ENCODE peak calls at places on chromosome 13, in four cellular contexts. I is esophagus squamous epithelium, Y is adipocyte, U is neural progenitor cell. O is an unnamed sample.
A peak's percentile ranks its signal among the peaks of the same experiment; 100 is the strongest.

GRCh38 chr13:94154362-94154761 is 325.1 kb downstream of the DCT start:
- DNase-seq in I (no peak), Y (peak; percentile 89), U (no peak), O (peak; percentile 69)

GRCh38 chr13:20526664-20527063 is 1.0 kb upstream of the CRYL1 start:
- DNase-seq in I (no peak), Y (peak; percentile 29), U (no peak), O (peak; percentile 13)

GRCh38 chr13:42819712-42820111 is 38.3 kb downstream of the FAM216B start:
- DNase-seq in I (no peak), Y (no peak), U (no peak), O (peak; percentile 79)

GRCh38 chr13:74077375-74077774 is 56.8 kb downstream of the KLF12 start:
- DNase-seq in I (no peak), Y (no peak), U (no peak), O (no peak)

GRCh38 chr13:76828316-76828741 is 57.9 kb downstream of the KCTD12 start:
- DNase-seq in I (no peak), Y (no peak), U (no peak), O (no peak)

GRCh38 chr13:56659041-56659471 is 481.7 kb upstream of the PRR20A start:
- DNase-seq in I (no peak), Y (no peak), U (no peak), O (no peak)

GRCh38 chr13:23554000-23554399 is 16.2 kb upstream of the TNFRSF19 start:
- DNase-seq in I (no peak), Y (no peak), U (no peak), O (no peak)

GRCh38 chr13:109877809-109878208 is 91.4 kb upstream of the IRS2 start:
- DNase-seq in I (no peak), Y (no peak), U (no peak), O (no peak)

GRCh38 chr13:48334534-48335127 is 31.1 kb downstream of the RB1 start:
- DNase-seq in I (no peak), Y (peak; percentile 80), U (peak; percentile 31), O (peak; percentile 74)

GRCh38 chr13:66367356-66367755 is 862.8 kb downstream of the PCDH9 start:
- DNase-seq in I (no peak), Y (peak; percentile 27), U (no peak), O (peak; percentile 84)

GRCh38 chr13:66364346-66364745 is 865.8 kb downstream of the PCDH9 start:
- DNase-seq in I (no peak), Y (no peak), U (no peak), O (no peak)

GRCh38 chr13:66359910-66360552 is 870.1 kb downstream of the PCDH9 start:
- DNase-seq in I (no peak), Y (no peak), U (no peak), O (no peak)

GRCh38 chr13:66362485-66362884 is 867.7 kb downstream of the PCDH9 start:
- DNase-seq in I (no peak), Y (no peak), U (no peak), O (no peak)

DNA sequence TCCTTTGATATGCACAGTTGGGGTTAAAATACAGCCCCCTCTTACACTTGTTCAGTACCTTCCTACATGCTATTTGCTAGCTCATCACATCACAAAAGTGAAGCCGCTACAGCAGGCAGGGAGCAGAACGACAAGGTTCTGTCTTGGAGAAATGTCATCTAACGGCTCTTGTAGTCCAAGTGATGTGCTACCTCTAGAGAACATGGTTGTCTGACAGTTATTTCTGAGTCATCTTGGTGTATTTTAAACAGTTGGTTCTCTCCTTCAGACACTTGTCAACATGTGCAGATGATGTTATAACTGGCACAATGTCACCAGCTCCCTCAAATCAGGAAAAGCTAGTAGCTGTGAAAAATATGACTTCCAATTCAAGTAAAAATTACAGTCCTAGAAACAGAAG is 865.0 kb downstream of the PCDH9 start:
- DNase-seq in I (no peak), Y (no peak), U (no peak), O (no peak)
- H3K4me3 ChIP-seq in I (no peak overlapping the region), Y (no peak overlapping the region), U (no peak overlapping the region), O (no peak overlapping the region)

DNA sequence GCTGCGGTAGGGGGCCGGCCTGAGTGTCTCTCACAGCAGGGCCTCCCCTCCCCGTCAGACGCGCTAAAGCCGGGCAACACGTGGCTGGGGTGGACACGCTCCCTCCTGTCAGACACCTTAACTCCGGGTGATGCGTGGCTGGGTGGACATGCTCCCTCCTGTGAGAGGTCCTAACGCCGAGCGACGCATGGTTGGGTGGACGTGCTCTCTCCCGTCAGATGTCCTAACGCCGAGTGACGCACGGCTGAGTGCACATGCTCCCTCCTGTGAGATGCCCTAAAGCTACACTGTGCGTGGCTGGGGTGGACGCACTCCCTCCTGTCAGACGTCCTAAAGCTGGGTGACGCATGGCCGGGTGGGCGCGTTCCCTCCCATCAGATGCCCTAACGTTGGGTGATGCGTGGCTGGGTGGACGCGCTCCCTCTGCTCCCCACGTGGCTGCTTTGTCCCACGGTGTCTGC is 126.1 kb upstream of the MCF2L start:
- DNase-seq in I (no peak), Y (no peak), U (no peak), O (no peak)
- H3K4me3 ChIP-seq in I (no peak overlapping the region), Y (no peak overlapping the region), U (no peak overlapping the region), O (no peak overlapping the region)

GRCh38 chr13:95403349-95404140 is 102.3 kb upstream of the ABCC4 start:
- DNase-seq in I (no peak), Y (no peak), U (peak; percentile 84), O (peak; percentile 12)
- H3K4me3 ChIP-seq in I (peak overlapping the region; percentile 9), Y (peak overlapping the region; percentile 72), U (peak overlapping the region; percentile 49), O (peak overlapping the region; percentile 49)

DNA sequence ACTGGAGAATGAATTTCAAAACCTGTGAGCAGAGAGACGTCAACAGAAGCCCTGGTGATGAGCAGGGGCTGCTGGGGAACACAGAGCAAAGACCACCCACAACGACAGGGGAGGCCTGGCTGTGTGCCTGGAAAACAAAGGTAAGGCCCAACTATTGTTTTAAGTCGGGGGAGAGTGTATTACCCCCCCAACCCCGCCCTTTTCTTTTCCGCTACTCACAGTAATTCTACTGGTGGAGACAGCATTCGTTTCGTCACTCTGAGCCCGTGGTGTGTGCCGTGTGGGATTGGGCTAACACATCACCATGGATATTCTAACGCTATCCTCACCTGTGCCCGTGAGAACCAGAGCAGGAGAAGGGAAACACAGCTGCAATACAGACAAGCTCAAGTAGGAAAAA is 18.6 kb upstream of the ADPRHL1 start:
- DNase-seq in I (no peak), Y (no peak), U (peak; percentile 24), O (no peak)
- H3K4me3 ChIP-seq in I (no peak overlapping the region), Y (no peak overlapping the region), U (no peak overlapping the region), O (no peak overlapping the region)

GRCh38 chr13:41462427-41462826 is 5.1 kb downstream of the RGCC start:
- DNase-seq in I (no peak), Y (no peak), U (no peak), O (no peak)

GRCh38 chr13:41459754-41460111 is 2.4 kb downstream of the RGCC start:
- DNase-seq in I (no peak), Y (no peak), U (no peak), O (no peak)

GRCh38 chr13:41463823-41464602 is 6.7 kb downstream of the RGCC start:
- DNase-seq in I (no peak), Y (no peak), U (no peak), O (no peak)

GRCh38 chr13:41460930-41461329 is 3.6 kb downstream of the RGCC start:
- DNase-seq in I (no peak), Y (no peak), U (no peak), O (no peak)

DNA sequence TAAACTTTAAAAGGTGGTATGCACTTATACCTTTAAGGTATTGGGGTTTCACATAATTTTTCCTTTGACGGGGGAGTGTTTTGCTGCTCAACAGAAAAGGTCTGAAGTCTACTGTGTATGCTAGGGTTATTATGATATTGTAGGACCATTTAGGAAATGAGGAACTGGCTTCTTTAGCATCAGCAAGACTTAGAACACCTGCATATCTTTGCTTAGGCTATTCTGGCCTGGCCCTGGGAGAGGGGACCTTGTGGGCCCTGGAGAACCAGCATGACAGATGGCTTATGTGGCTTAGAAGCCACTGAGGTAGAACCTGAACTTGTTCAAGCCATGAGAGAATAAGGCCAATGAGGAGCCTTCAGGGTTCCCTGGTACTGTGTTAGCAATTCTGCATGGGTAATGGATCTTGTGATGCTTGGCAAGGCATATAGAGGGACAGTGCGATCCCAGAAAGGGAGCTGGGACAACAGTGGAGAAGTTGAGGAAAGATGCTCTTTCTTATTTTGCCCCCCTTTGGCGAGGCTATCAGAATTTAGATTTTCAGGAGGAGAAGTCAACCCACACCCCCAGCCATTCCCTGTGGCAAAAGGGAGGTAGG is 4.3 kb downstream of the RGCC start:
- DNase-seq in I (no peak), Y (no peak), U (no peak), O (no peak)
- H3K4me3 ChIP-seq in I (no peak overlapping the region), Y (no peak overlapping the region), U (no peak overlapping the region), O (no peak overlapping the region)

DNA sequence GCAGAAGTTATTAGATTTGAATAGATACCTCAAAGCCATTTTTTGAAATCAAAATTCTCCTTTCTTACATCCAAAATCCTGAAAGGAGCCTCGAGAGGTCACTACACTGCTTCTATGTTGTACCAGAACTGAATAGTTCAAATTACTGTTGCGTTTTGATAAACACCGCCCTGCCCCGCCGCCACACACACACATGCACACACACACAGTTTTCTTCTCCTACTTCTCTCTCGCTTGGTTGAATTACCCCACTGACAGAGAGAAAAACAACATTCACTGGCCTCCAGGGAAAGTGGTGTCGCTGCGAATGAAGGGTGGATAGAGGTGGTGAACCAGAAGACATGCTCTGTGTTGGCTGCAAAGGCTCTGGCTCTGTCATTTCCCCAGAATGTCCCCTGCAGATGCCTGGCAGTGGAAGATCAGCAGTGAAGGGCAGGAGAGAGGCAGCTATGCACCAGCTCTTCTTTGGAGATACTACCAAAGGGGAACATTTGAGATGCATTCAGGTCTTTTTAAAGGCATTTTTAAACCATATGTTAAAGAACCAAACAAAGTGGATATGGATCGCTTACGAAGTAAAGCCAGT is 183.3 kb upstream of the RFC3 start:
- DNase-seq in I (no peak), Y (peak; percentile 61), U (no peak), O (peak; percentile 79)
- H3K4me3 ChIP-seq in I (no peak overlapping the region), Y (peak overlapping the region; percentile 20), U (no peak overlapping the region), O (no peak overlapping the region)

GRCh38 chr13:59409651-59410200 is 754.0 kb downstream of the DIAPH3 start:
- DNase-seq in I (no peak), Y (no peak), U (peak; percentile 82), O (no peak)
- H3K4me3 ChIP-seq in I (no peak overlapping the region), Y (no peak overlapping the region), U (no peak overlapping the region), O (no peak overlapping the region)

GRCh38 chr13:51807041-51807440 is 3.1 kb upstream of the DHRS12 start:
- DNase-seq in I (no peak), Y (no peak), U (no peak), O (no peak)
- H3K4me3 ChIP-seq in I (no peak overlapping the region), Y (no peak overlapping the region), U (no peak overlapping the region), O (no peak overlapping the region)

DNA sequence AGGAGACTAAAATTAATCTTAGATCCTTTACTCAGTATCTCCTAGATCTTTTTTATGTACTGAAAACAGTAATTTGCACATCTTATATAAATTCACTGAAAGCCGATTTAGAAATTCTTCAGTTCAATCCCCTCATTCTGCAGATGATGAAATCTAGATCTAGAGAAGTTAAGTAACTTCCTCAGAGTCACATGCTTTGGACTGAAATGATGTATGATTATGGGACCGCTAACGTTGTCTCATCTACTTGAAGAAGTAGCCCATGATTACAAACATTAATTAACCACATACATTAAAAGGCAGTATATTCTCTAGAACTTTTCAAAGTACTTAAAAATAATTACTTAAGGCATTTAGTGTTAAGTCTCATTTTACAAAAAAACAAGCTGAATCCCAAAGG is 37.8 kb downstream of the ELF1 start:
- DNase-seq in I (no peak), Y (no peak), U (no peak), O (peak; percentile 37)
- H3K4me3 ChIP-seq in I (no peak overlapping the region), Y (no peak overlapping the region), U (no peak overlapping the region), O (no peak overlapping the region)

GRCh38 chr13:103291226-103291625 is 225.0 kb upstream of the SLC10A2 start:
- DNase-seq in I (no peak), Y (no peak), U (no peak), O (no peak)
- H3K4me3 ChIP-seq in I (no peak overlapping the region), Y (no peak overlapping the region), U (no peak overlapping the region), O (no peak overlapping the region)